ENCODE peak calls at places on chromosome 4, in six cellular contexts. K is ovary, F is stomach, I is suprapubic skin, H is A549, M is Peyer's patch. A is an unnamed sample.

GRCh38 chr4:140005699-140006098 is 148.3 kb downstream of the MAML3 start:
- DNase-seq in K (no peak), F (no peak), I (no peak), H (no peak), M (no peak), A (no peak)

GRCh38 chr4:171162478-171162877 is 650.7 kb upstream of the GALNTL6 start:
- DNase-seq in K (no peak), F (no peak), I (no peak), H (no peak), M (no peak), A (no peak)

GRCh38 chr4:36854554-36854953 is 390.0 kb upstream of the NWD2 start:
- DNase-seq in K (no peak), F (no peak), I (no peak), H (no peak), M (no peak), A (no peak)

GRCh38 chr4:150268444-150268843 is 190.2 kb downstream of the DCLK2 start:
- DNase-seq in K (no peak), F (no peak), I (no peak), H (no peak), M (no peak), A (no peak)

GRCh38 chr4:85028910-85029309 is 62.4 kb upstream of the WDFY3 start:
- DNase-seq in K (no peak), F (no peak), I (no peak), H (peak), M (no peak), A (no peak)

GRCh38 chr4:148239406-148239805 is 202.8 kb downstream of the NR3C2 start:
- DNase-seq in K (no peak), F (no peak), I (no peak), H (no peak), M (no peak), A (no peak)

GRCh38 chr4:47203593-47203992 is 172.2 kb downstream of the GABRB1 start:
- DNase-seq in K (no peak), F (no peak), I (no peak), H (no peak), M (no peak), A (no peak)

GRCh38 chr4:72325215-72325614 is 243.8 kb downstream of the ADAMTS3 start:
- DNase-seq in K (no peak), F (no peak), I (no peak), H (no peak), M (no peak), A (no peak)

GRCh38 chr4:5010984-5011383 is 8.3 kb downstream of the CYTL1 start:
- DNase-seq in K (no peak), F (no peak), I (no peak), H (no peak), M (no peak), A (no peak)

GRCh38 chr4:14022428-14022827 is 394.9 kb upstream of the BOD1L1 start:
- DNase-seq in K (no peak), F (no peak), I (no peak), H (peak), M (no peak), A (no peak)

GRCh38 chr4:118586357-118586790 is 98.8 kb upstream of the METTL14 start:
- DNase-seq in K (peak), F (no peak), I (no peak), H (no peak), M (no peak), A (no peak)

GRCh38 chr4:83810428-83810827 is 274.5 kb downstream of the GPAT3 start:
- DNase-seq in K (no peak), F (no peak), I (no peak), H (no peak), M (no peak), A (no peak)

GRCh38 chr4:8117278-8117682 is 41.3 kb downstream of the ABLIM2 start:
- DNase-seq in K (no peak), F (peak), I (no peak), H (peak), M (peak), A (no peak)

GRCh38 chr4:533318-534100 is 34.5 kb downstream of the PIGG start:
- DNase-seq in K (no peak), F (no peak), I (no peak), H (no peak), M (no peak), A (no peak)

GRCh38 chr4:185576918-185577591 is 41.7 kb upstream of the PDLIM3 start:
- DNase-seq in K (no peak), F (no peak), I (no peak), H (no peak), M (no peak), A (no peak)

GRCh38 chr4:185580699-185581098 is 45.4 kb upstream of the PDLIM3 start:
- DNase-seq in K (no peak), F (no peak), I (no peak), H (no peak), M (no peak), A (no peak)

GRCh38 chr4:185576314-185576713 is 41.0 kb upstream of the PDLIM3 start:
- DNase-seq in K (no peak), F (no peak), I (no peak), H (no peak), M (no peak), A (no peak)

GRCh38 chr4:185577592-185577940 is 42.3 kb upstream of the PDLIM3 start:
- DNase-seq in K (no peak), F (no peak), I (no peak), H (no peak), M (no peak), A (no peak)

DNA sequence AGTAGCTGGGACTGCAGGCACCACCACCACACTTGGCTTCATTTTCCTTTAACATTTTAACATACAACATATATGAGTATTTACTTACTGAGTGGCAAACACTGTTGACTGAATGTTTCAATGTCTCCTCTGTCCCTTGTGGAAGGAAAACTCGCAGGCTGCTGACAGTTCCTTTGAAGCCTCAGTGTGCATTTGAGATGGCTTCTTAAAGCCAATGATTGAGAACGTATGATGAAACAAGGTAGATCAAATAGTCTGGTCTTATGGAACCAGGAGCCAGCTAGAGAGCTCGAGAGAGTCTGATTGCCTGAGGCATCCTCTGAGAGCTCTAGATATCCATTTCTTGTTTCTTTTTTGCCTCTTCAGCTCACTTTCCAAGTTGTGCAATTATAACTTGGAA is 43.0 kb upstream of the PDLIM3 start:
- DNase-seq in K (no peak), F (no peak), I (no peak), H (no peak), M (no peak), A (no peak)
- TF ChIP-seq POLR2A in K (no peak), F (no peak), I (no peak), H (no peak), M (no peak), A (no peak)

GRCh38 chr4:184147858-184148799 is 69.5 kb downstream of the ENPP6 start:
- DNase-seq in K (no peak), F (no peak), I (no peak), H (no peak), M (no peak), A (no peak)

GRCh38 chr4:184142121-184143000 is 75.3 kb downstream of the ENPP6 start:
- DNase-seq in K (no peak), F (no peak), I (no peak), H (no peak), M (no peak), A (no peak)

GRCh38 chr4:184146951-184147350 is 70.7 kb downstream of the ENPP6 start:
- DNase-seq in K (no peak), F (no peak), I (no peak), H (no peak), M (no peak), A (no peak)

GRCh38 chr4:184145596-184145995 is 72.1 kb downstream of the ENPP6 start:
- DNase-seq in K (no peak), F (no peak), I (no peak), H (no peak), M (no peak), A (no peak)

DNA sequence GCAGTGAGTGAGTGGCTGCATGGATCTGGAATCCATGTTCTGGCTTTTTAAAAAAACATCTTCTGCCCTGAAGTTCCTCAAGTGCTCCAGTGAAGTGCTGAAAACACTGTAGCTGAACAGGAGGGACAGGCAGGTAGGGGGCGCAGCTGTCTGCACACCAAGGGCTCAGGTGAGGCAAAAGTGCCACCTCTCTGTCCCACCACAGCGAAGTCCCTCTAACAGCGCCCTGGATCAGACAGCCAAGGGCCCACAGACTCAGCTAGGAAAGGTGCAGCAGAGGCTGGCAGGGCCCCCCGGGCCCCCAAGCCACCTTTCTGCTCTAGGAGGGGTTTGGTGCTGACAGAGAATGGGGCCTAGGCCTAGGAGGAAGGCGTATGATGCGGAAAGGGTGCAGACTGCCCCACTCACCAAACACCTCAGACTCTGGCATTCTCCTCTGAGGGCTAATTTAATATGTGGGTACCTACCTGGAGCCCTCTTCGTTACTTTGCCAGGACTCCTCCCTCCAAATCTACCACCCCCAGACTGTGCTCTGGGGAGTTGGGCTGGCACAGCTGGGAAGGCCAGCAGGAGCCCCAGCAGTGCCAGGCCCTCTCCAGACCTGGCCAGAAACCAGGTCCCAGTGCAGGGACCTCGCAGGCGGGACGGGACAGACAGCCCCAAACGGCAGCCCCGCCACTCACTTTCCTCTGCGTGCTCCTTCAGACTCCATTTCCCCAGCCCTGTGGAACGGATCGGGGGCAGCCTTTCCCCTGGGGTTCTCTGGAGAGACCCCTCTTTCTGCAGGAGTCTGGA is 73.7 kb downstream of the ENPP6 start:
- DNase-seq in K (no peak), F (no peak), I (no peak), H (no peak), M (no peak), A (no peak)
- TF ChIP-seq CTCF in K (no peak), F (no peak), I (no peak), H (no peak), M (no peak), A (no peak)

DNA sequence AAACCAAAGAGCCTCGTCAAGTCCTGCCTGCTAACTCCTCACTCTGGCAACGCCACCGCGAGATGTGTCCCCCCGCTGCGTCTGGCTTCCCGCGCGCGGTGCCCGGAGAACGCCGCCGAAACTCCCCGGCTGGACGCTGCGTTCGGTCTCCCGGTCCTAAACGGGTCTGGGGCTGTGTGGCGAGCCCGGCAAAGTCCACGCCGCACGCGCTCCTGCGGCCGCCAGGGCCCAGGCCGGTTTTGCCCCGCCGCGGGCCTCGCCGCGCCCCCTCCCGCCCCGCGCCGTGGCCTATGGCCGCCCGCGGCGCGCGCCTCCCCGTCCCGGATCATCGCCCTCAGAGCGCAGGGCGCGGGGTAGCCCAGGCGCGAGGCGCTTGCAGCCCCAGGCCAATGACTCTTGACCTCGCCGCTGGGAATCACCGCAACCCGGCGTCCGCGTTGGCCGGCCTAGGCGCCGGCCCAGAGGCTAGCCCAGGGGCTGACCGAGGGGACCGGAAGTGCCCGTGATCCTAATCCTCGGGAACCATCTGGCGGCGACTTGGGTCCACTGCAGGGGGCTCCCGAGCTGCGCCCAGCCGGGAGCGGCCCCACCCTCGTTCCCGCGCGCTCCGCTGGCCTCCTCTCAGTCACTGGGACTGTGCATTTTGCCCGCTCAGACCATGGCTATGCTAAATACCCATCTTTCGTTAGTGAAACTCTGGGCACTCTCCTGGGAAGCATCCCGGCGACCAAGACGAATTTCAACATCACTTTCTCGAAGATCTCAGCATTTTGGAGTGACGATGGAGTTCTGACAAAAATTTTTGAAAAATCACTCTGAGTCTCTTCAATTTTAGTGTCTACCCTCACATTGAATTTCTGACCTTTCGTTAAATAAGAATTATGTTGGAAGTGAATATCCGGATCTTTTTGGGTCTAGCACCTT is at the start of gene AADAT:
- DNase-seq in K (peak), F (peak), I (peak), H (peak), M (peak), A (peak)
- TF ChIP-seq POLR2A in K (no peak), F (no peak), I (no peak), H (peak), M (no peak), A (no peak)

GRCh38 chr4:23717528-23718248 is 172.2 kb downstream of the PPARGC1A start:
- DNase-seq in K (no peak), F (no peak), I (no peak), H (peak), M (no peak), A (no peak)
- TF ChIP-seq CTCF in K (no peak), F (no peak), I (no peak), H (peak), M (peak), A (no peak)

GRCh38 chr4:183458005-183458404 is 13.6 kb downstream of the CDKN2AIP start:
- DNase-seq in K (no peak), F (no peak), I (no peak), H (no peak), M (no peak), A (no peak)

GRCh38 chr4:183450108-183450507 is 5.7 kb downstream of the CDKN2AIP start:
- DNase-seq in K (no peak), F (no peak), I (no peak), H (no peak), M (no peak), A (no peak)

GRCh38 chr4:183455431-183456145 is 11.2 kb downstream of the CDKN2AIP start:
- DNase-seq in K (no peak), F (no peak), I (no peak), H (no peak), M (no peak), A (no peak)
- TF ChIP-seq POLR2A in K (no peak), F (no peak), I (no peak), H (no peak), M (no peak), A (no peak)

DNA sequence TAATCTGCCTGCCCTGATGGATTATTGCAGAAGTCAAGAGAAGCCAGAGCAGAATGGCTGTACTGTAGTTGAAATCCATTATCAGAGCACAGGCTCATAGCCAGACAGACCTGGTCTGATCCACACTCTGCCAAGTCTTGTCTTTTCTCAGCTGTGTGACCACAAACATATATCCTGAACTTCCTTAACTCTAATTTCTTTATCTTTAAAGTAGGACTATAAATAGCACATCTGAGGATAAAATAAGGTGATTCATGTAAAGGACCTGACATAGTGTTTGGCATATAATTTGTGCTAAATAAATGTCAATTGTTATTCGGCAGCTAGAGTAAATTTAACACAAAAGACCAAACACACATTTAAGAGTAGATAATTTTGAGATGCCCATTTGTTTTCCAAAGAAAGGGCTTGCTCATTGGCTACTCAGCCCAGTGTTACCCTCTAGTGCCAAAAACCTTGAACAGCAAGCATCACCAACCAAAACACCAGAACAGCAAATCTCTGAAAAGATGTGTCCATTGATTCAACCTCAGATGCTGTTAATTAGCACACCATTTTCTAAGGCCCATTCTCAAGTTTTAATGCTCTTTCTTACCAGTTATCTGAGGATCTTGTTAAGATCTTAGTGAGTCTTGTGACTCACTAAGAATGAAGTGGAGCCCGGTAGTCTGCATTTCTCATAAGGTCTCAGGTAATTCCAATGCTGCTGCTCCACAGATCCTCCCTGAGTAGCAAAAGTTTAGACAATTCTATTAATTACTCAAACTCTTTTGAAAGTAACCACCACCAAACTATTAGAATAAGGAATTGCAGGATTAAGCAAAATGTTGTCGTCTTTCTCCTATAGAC is 108.8 kb downstream of the HHIP start:
- DNase-seq in K (no peak), F (no peak), I (no peak), H (peak), M (no peak), A (no peak)
- TF ChIP-seq CTCF in K (no peak), F (no peak), I (no peak), H (peak), M (no peak), A (no peak)

DNA sequence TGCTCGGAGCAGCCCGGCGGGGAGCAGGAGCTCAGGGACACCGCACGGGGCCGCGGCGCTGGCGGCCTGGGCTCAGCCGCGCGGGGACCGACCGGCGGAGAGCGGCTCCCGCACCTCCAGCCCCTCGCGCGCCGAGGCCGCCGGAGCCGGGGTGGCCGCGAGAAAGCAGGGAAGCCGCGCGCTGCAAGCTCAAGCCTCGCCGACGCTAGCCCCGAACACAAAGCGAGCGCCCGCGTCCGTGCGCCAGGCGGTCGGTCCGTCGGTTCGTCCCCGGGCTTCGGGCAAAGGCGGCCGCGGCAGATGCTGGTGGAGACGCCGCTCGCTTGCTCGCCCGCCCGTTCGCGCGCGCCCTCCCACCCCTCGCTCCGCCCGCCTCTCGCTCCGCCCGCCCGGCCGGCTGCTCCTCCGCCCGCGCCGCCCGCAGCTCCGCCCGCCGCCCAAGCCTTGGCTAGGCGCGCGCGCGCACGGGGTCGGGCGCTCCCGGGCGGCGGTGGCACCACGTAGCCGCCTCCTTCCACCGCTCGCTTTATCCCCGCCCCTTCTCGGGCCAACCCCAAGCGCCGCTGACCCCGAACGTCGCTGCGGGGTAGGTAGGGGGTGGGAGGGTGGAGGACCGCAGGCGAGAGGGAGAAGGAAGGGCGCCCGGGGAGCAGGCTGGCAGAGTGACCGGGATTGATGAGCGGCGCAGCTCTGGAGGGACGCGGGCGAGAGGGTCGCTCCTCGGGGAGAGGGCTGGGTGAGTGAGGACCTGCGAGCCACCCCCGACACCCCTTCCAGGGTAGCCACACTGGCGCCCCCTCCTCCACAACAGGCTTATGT is at the start of gene TSPAN5:
- DNase-seq in K (peak), F (peak), I (peak), H (peak), M (peak), A (peak)
- TF ChIP-seq POLR2A in K (no peak), F (no peak), I (no peak), H (peak), M (peak), A (no peak)

DNA sequence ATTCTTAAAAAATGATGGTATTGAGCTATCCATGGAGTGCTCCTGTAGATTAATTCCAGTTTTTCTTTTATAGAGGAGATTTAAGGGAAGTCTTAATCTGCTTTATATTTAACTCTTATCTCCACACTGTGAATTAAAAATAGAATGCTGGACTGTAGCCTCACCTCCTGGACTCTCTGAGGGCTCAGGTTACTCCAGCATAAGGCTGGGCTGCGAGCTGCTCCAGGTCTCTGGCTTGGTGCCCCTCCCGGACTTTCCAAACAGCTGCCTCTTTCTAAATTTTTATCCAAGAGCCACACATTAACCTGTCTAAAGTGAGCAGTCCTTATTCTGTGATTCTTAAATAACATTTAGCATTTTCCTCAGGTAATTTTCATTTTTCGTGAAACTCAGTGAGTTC is 218.7 kb upstream of the JADE1 start:
- DNase-seq in K (peak), F (peak), I (no peak), H (no peak), M (no peak), A (no peak)
- TF ChIP-seq CTCF in K (no peak), F (no peak), I (no peak), H (no peak), M (no peak), A (no peak)